ENCODE peak calls at places on chromosomes 12 and 14, in five cellular contexts. G is activated CD8-positive, alpha-beta memory T cell treated with anti-CD3 and anti-CD28 coated beads, Interleukin-2, amount 50 U/mL, for 48 hours; M is CD8-positive, alpha-beta T cell; D is body of pancreas; O is fibroblast of the conjunctiva. X is an unnamed sample.

GRCh38 chr14:22955702-22956575 is 951 bp downstream of the HAUS4 start:
- DNase-seq in D (no peak), M (no peak), G (no peak), O (no peak), X (no peak)

GRCh38 chr12:48988030-48988649 is 10.0 kb downstream of the WNT1 start:
- DNase-seq in M (peak), O (peak), D (peak), G (peak), X (peak)

GRCh38 chr14:104390941-104391901 is 188.3 kb upstream of the C14orf180 start:
- DNase-seq in D (no peak), M (no peak), O (no peak), G (peak), X (peak)

GRCh38 chr14:61343471-61343870 is 22.1 kb downstream of the PRKCH start:
- DNase-seq in M (no peak), G (no peak), D (no peak), O (no peak), X (no peak)

GRCh38 chr12:52741378-52742195 is 35.6 kb downstream of the KRT76 start:
- DNase-seq in D (peak), M (peak), G (peak), O (no peak), X (peak)

GRCh38 chr12:89514751-89515150 is 9.8 kb downstream of the GALNT4 start:
- DNase-seq in M (no peak), G (no peak), D (no peak), O (no peak), X (no peak)

GRCh38 chr14:40983604-40984003 is 623.1 kb upstream of the LRFN5 start:
- DNase-seq in M (no peak), D (no peak), G (no peak), O (peak), X (no peak)

GRCh38 chr12:79886917-79887519 is 47.9 kb downstream of the PPP1R12A start:
- DNase-seq in O (peak), D (no peak), G (no peak), M (no peak), X (no peak)

GRCh38 chr12:112962561-112962960 is 15.8 kb upstream of the OAS2 start:
- DNase-seq in O (no peak), D (no peak), M (no peak), G (no peak), X (no peak)

GRCh38 chr14:29521526-29522137 is 406.0 kb downstream of the PRKD1 start:
- DNase-seq in O (no peak), G (no peak), D (no peak), M (no peak), X (no peak)

GRCh38 chr12:94812345-94812744 is 162.0 kb upstream of the TMCC3 start:
- DNase-seq in M (no peak), O (no peak), D (no peak), G (no peak), X (no peak)

GRCh38 chr12:61291647-61292046 is 968.6 kb upstream of the USP15 start:
- DNase-seq in O (no peak), D (no peak), G (no peak), M (no peak), X (no peak)

GRCh38 chr12:64883264-64884163 is 59.1 kb downstream of the TBC1D30 start:
- DNase-seq in D (no peak), G (no peak), O (no peak), M (no peak), X (no peak)

GRCh38 chr12:94676011-94676709 is 25.8 kb upstream of the TMCC3 start:
- DNase-seq in D (peak), G (no peak), M (peak), O (no peak), X (peak)

GRCh38 chr14:105086833-105087307 is 21.6 kb upstream of the GPR132 start:
- DNase-seq in M (peak), G (peak), D (peak), O (no peak), X (peak)

GRCh38 chr14:75675265-75675960 is 14.4 kb downstream of the TTLL5 start:
- DNase-seq in D (no peak), O (no peak), G (no peak), M (no peak), X (no peak)

GRCh38 chr14:57412341-57412740 is 22.0 kb downstream of the NAA30 start:
- DNase-seq in G (no peak), M (no peak), D (no peak), O (no peak), X (no peak)

GRCh38 chr14:74589291-74589879 is 22.7 kb downstream of the LTBP2 start:
- DNase-seq in M (no peak), D (no peak), G (no peak), O (no peak), X (no peak)

GRCh38 chr14:28297559-28297958 is 469.0 kb upstream of the FOXG1 start:
- DNase-seq in O (peak), D (no peak), G (no peak), M (no peak), X (no peak)

GRCh38 chr12:10235761-10236631 is 23.3 kb downstream of the GABARAPL1 start:
- DNase-seq in O (no peak), G (peak), D (peak), M (peak), X (no peak)

GRCh38 chr14:101585211-101585610 is 23.9 kb downstream of the DIO3 start:
- DNase-seq in G (peak), D (no peak), M (no peak), O (no peak), X (no peak)

GRCh38 chr12:66563220-66563619 is 115.7 kb downstream of the GRIP1 start:
- DNase-seq in G (no peak), M (no peak), O (no peak), D (no peak), X (no peak)

GRCh38 chr12:227923-228845 is 14.2 kb upstream of the SLC6A12 start:
- DNase-seq in G (peak), O (no peak), M (no peak), D (no peak), X (no peak)

GRCh38 chr12:48286665-48287064 is 64.1 kb downstream of the ZNF641 start:
- DNase-seq in M (no peak), G (no peak), D (no peak), O (no peak), X (no peak)

GRCh38 chr14:93932642-93933041 is 5.5 kb downstream of the FAM181A start:
- DNase-seq in G (no peak), O (no peak), D (no peak), M (no peak), X (no peak)

GRCh38 chr14:37397941-37398215 is 197.2 kb downstream of the FOXA1 start:
- DNase-seq in M (no peak), D (no peak), G (no peak), O (no peak), X (no peak)

GRCh38 chr12:89756638-89757321 is 48.1 kb upstream of the ATP2B1 start:
- DNase-seq in G (no peak), M (no peak), D (no peak), O (peak), X (no peak)

GRCh38 chr14:102544745-102545460 is 35.3 kb upstream of the ANKRD9 start:
- DNase-seq in D (no peak), G (no peak), O (no peak), M (peak), X (peak)

GRCh38 chr14:93011650-93012317 is 88.8 kb downstream of the CHGA start:
- DNase-seq in O (no peak), D (no peak), G (no peak), M (no peak), X (no peak)

GRCh38 chr12:122057769-122058168 is 20.8 kb upstream of the MLXIP start:
- DNase-seq in M (no peak), O (no peak), D (no peak), G (no peak), X (no peak)

GRCh38 chr14:58788655-58789054 is 150.9 kb downstream of the DACT1 start:
- DNase-seq in D (no peak), G (no peak), M (no peak), O (no peak), X (no peak)

GRCh38 chr12:104482113-104482512 is 25.4 kb downstream of the CHST11 start:
- DNase-seq in M (no peak), O (no peak), G (no peak), D (no peak), X (peak)

GRCh38 chr12:68924546-68924945 is 8.4 kb downstream of the CPM start:
- DNase-seq in O (no peak), G (no peak), D (no peak), M (no peak), X (no peak)

GRCh38 chr14:101810897-101811620 is 49.5 kb downstream of the PPP2R5C start:
- DNase-seq in M (peak), D (no peak), O (no peak), G (no peak), X (no peak)

GRCh38 chr14:22542360-22542759 is 46.7 kb downstream of the DAD1 start:
- DNase-seq in O (no peak), D (no peak), M (no peak), G (no peak), X (no peak)

GRCh38 chr14:22973217-22974032 is 8.9 kb downstream of the AJUBA start:
- DNase-seq in D (peak), O (peak), M (peak), G (no peak), X (no peak)

GRCh38 chr14:100498068-100498467 is 89.1 kb downstream of the BEGAIN start:
- DNase-seq in M (no peak), D (no peak), O (no peak), G (no peak), X (no peak)

GRCh38 chr14:74922752-74923401 is at the start of gene RPS6KL1:
- DNase-seq in D (peak), G (peak), O (peak), M (peak), X (peak)

GRCh38 chr12:71430756-71431155 is 8.8 kb upstream of the LGR5 start:
- DNase-seq in D (no peak), O (no peak), G (no peak), M (no peak), X (no peak)